ENCODE peak calls at places on chromosomes 7 and 10, in ten cellular contexts. I is uterus, O is GM23338, W is HCT116, G is heart left ventricle, A is stomach, T is gastrocnemius medialis, J is heart right ventricle, Q is sigmoid colon, H is IMR-90. K is an unnamed sample. For H3K4me1 and H3K36me3, the result is how much of the 10 kb centered on the place peaks cover.

GRCh38 chr7:114084381-114085312 is 165.8 kb upstream of the PPP1R3A start:
- DNase-seq in H (no peak), O (peak), G (no peak), W (no peak), I (peak), J (peak), A (peak), T (peak), Q (peak), K (no peak)

GRCh38 chr7:90938371-90938770 is 325.9 kb upstream of the FZD1 start:
- DNase-seq in J (no peak), Q (no peak), W (no peak), T (no peak), A (no peak), I (no peak), H (peak), O (no peak), G (no peak), K (no peak)

GRCh38 chr7:91957823-91958222 is 17.2 kb downstream of the AKAP9 start:
- DNase-seq in H (no peak), I (no peak), G (no peak), J (no peak), W (no peak), T (no peak), Q (no peak), O (no peak), A (no peak), K (no peak)

GRCh38 chr10:14560794-14561765 is 213.6 kb downstream of the FAM107B start:
- DNase-seq in J (no peak), A (no peak), I (no peak), G (no peak), Q (no peak), W (no peak), H (no peak), O (no peak), T (no peak), K (no peak)

GRCh38 chr10:129694633-129695356 is 227.8 kb downstream of the MGMT start:
- DNase-seq in O (no peak), H (no peak), G (no peak), Q (peak), T (peak), A (no peak), W (no peak), I (peak), J (peak), K (no peak)

GRCh38 chr7:16356241-16356958 is 64.9 kb downstream of the CRPPA start:
- DNase-seq in W (no peak), J (no peak), I (no peak), Q (no peak), O (no peak), A (no peak), G (no peak), H (peak), T (no peak), K (no peak)

GRCh38 chr10:13139150-13139549 is 22.2 kb upstream of the MCM10 start:
- DNase-seq in O (peak), H (no peak), A (no peak), T (no peak), W (no peak), I (no peak), G (no peak), Q (no peak), J (no peak), K (no peak)

GRCh38 chr10:35447693-35448407 is 111.5 kb downstream of the CCNY start:
- DNase-seq in G (no peak), Q (no peak), W (peak), J (no peak), H (peak), A (peak), I (no peak), O (peak), T (no peak), K (no peak)

GRCh38 chr7:98420966-98421612 is 20.2 kb upstream of the BAIAP2L1 start:
- DNase-seq in Q (no peak), H (no peak), W (peak), I (no peak), A (peak), J (peak), G (no peak), O (peak), T (no peak), K (peak)

GRCh38 chr10:122861724-122862161 is 16.1 kb upstream of the CUZD1 start:
- DNase-seq in W (no peak), H (peak), T (no peak), J (no peak), O (no peak), Q (no peak), I (no peak), A (no peak), G (no peak), K (no peak)

GRCh38 chr7:30164567-30164966 is 29.8 kb downstream of the MTURN start:
- DNase-seq in T (no peak), A (no peak), W (peak), G (no peak), I (no peak), J (no peak), Q (no peak), O (peak), H (peak), K (no peak)

GRCh38 chr7:19161671-19162070 is 16.4 kb upstream of the FERD3L start:
- DNase-seq in A (no peak), T (no peak), I (no peak), W (no peak), Q (no peak), O (no peak), G (no peak), J (no peak), H (peak), K (no peak)

GRCh38 chr7:101998029-101998903 is 180.8 kb downstream of the CUX1 start:
- DNase-seq in O (no peak), Q (no peak), W (no peak), A (no peak), G (no peak), H (no peak), T (no peak), I (no peak), J (no peak), K (no peak)

GRCh38 chr7:43508434-43508833 is 74.5 kb upstream of the STK17A start:
- DNase-seq in Q (no peak), W (no peak), T (no peak), I (no peak), G (no peak), J (no peak), H (no peak), O (no peak), A (no peak), K (no peak)

GRCh38 chr10:49237985-49238384 is 49.8 kb upstream of the TMEM273 start:
- DNase-seq in H (no peak), G (no peak), W (no peak), T (no peak), Q (no peak), J (no peak), O (peak), I (no peak), A (no peak), K (no peak)

GRCh38 chr10:62180677-62181076 is 88.0 kb downstream of the RTKN2 start:
- DNase-seq in Q (no peak), W (no peak), O (no peak), I (no peak), T (no peak), H (no peak), J (no peak), A (no peak), G (no peak), K (no peak)

GRCh38 chr7:5433181-5433580 is 9.5 kb upstream of the TNRC18 start:
- DNase-seq in A (no peak), H (no peak), T (no peak), G (no peak), J (no peak), I (no peak), W (no peak), O (no peak), Q (no peak), K (no peak)

GRCh38 chr10:5888843-5889623 is 660 bp downstream of the ANKRD16 start:
- DNase-seq in J (peak), A (peak), T (no peak), I (peak), Q (peak), O (peak), G (peak), W (no peak), H (no peak), K (peak)

GRCh38 chr7:88169717-88170320 is 50.0 kb downstream of the SRI start:
- DNase-seq in J (no peak), W (no peak), Q (no peak), T (no peak), H (peak), O (peak), I (no peak), A (no peak), G (no peak), K (no peak)

GRCh38 chr10:100816671-100817070 is 71.3 kb downstream of the PAX2 start:
- DNase-seq in G (no peak), A (no peak), O (peak), T (no peak), H (no peak), J (no peak), Q (no peak), W (no peak), I (no peak), K (no peak)

GRCh38 chr10:588246-589165 is 101.0 kb downstream of the DIP2C start:
- DNase-seq in I (no peak), T (peak), J (peak), O (no peak), Q (no peak), H (peak), A (no peak), G (peak), W (no peak), K (no peak)

GRCh38 chr7:27099224-27099838 is 3.2 kb downstream of the HOXA2 start:
- DNase-seq in Q (no peak), J (no peak), T (no peak), I (no peak), O (peak), A (no peak), G (no peak), H (peak), W (no peak), K (no peak)

GRCh38 chr7:27123477-27124053 is 7.0 kb downstream of the HOXA4 start:
- DNase-seq in O (peak), W (no peak), H (no peak), Q (no peak), G (peak), A (no peak), T (no peak), J (no peak), I (no peak), K (no peak)

GRCh38 chr10:66747451-66747850 is 178.4 kb upstream of the LRRTM3 start:
- DNase-seq in T (no peak), W (peak), J (no peak), Q (no peak), H (peak), G (no peak), A (no peak), I (no peak), O (no peak), K (no peak)

GRCh38 chr7:214410-215212 is 22.2 kb downstream of the FAM20C start:
- DNase-seq in A (peak), I (no peak), H (peak), J (peak), T (no peak), G (no peak), O (no peak), Q (no peak), W (peak), K (no peak)

GRCh38 chr7:101667959-101668358 is 38.9 kb upstream of the MYL10 start:
- DNase-seq in W (no peak), O (no peak), A (no peak), I (no peak), T (no peak), J (no peak), G (no peak), H (no peak), Q (no peak), K (no peak)

GRCh38 chr10:78865518-78865835 is 203.3 kb upstream of the ZMIZ1 start:
- DNase-seq in O (no peak), A (peak), I (no peak), J (no peak), W (no peak), G (no peak), H (peak), Q (peak), T (no peak), K (no peak)

GRCh38 chr10:47173929-47174442 is 126.0 kb upstream of the GDF10 start:
- DNase-seq in W (no peak), O (no peak), J (no peak), G (no peak), I (no peak), A (no peak), T (no peak), Q (no peak), H (no peak), K (no peak)

GRCh38 chr10:37495415-37495814 is 362.0 kb downstream of the ZNF248 start:
- DNase-seq in J (no peak), I (no peak), H (no peak), A (no peak), G (no peak), W (no peak), T (no peak), Q (no peak), O (no peak), K (no peak)

GRCh38 chr10:116654816-116655215 is 34.1 kb downstream of the PNLIPRP2 start:
- DNase-seq in H (no peak), T (no peak), G (no peak), W (peak), I (no peak), O (peak), J (no peak), A (no peak), Q (no peak), K (no peak)
- TF ChIP-seq CTCF in H (no peak), T (no peak), G (no peak), W (peak), I (no peak), O (peak), J (peak), A (no peak), Q (no peak), K (no peak)

GRCh38 chr10:103472005-103472404 is 7.0 kb downstream of the CALHM3 start:
- DNase-seq in H (no peak), A (no peak), O (no peak), J (no peak), I (no peak), G (no peak), Q (no peak), T (no peak), W (no peak), K (no peak)
- H3K4me1 ChIP-seq in H (under half), A (under half), O (under half), J (under half), I (under half), G (under half), Q (under half), T (under half), W (under half), K (under half)

GRCh38 chr7:100483101-100483727 is 513 bp upstream of the NYAP1 start:
- DNase-seq in O (peak), I (peak), T (no peak), A (peak), W (no peak), J (peak), Q (peak), H (peak), G (peak), K (peak)

GRCh38 chr7:100483728-100484635 is at the start of gene NYAP1:
- DNase-seq in W (no peak), J (peak), O (peak), T (no peak), Q (no peak), I (peak), G (peak), A (peak), H (peak), K (peak)

GRCh38 chr7:100478966-100479660 is at the start of gene TSC22D4:
- DNase-seq in W (peak), T (peak), G (peak), I (peak), Q (peak), O (peak), H (peak), J (peak), A (peak), K (peak)

GRCh38 chr7:100482728-100483100 is 1.0 kb upstream of the NYAP1 start:
- DNase-seq in I (no peak), O (no peak), J (no peak), H (no peak), W (no peak), T (no peak), G (no peak), A (no peak), Q (no peak), K (no peak)

DNA sequence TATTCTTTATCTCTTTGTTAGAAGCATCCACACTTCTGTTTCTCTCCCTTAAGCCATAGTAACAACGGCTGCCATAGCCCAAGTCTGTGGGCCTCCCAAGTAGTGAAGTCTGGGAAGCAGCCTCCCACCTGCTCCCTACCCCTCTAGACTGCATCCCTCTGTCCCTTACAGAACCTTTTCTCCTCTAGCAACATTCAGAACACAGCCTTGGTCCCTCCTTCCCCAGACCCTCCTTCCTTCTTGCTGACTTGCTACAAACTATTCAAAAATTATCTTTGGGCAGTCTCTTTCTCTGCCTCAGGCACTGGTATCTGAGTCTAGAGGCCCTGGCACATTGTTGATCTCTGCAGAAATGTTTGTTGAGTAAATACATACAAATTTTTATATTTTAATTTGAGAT is 2.3 kb upstream of the NYAP1 start:
- DNase-seq in T (no peak), O (no peak), J (no peak), G (no peak), Q (no peak), H (no peak), A (no peak), I (no peak), W (no peak), K (no peak)
- H3K36me3 ChIP-seq in T (under half), O (under half), J (under half), G (under half), Q (under half), H (under half), A (under half), I (under half), W (under half), K (under half)

GRCh38 chr7:31249671-31250070 is 90.9 kb downstream of the NEUROD6 start:
- DNase-seq in A (no peak), W (no peak), Q (no peak), J (no peak), O (peak), H (no peak), T (no peak), I (no peak), G (no peak), K (no peak)

GRCh38 chr7:31253486-31253885 is 87.0 kb downstream of the NEUROD6 start:
- DNase-seq in O (peak), H (no peak), W (no peak), J (no peak), T (no peak), A (no peak), G (no peak), I (no peak), Q (no peak), K (no peak)

DNA sequence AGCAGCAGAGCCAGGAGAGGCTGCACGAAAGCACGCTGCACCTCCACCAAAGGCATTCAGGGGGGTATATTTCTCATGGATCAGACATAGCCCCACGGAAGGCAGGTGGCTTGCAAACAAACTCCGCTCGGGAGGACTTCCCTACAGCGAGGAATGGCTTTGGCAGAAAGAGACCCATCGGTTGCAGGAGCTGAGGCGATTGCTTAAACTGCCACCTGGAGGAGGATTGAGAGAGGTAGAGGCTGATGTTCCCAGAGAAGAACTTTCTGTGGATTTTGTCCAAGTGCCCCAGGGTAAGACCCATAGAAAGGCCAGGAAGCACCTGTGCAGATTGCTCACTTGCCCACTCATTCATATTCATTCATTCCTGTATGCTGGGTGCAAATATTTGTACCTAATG is 89.1 kb downstream of the NEUROD6 start:
- DNase-seq in T (no peak), G (no peak), A (no peak), I (no peak), H (no peak), Q (no peak), O (peak), J (no peak), W (no peak), K (no peak)
- TF ChIP-seq CTCF in T (no peak), G (no peak), A (no peak), I (no peak), H (no peak), Q (no peak), O (peak), J (no peak), W (no peak), K (no peak)

GRCh38 chr7:50352282-50352681 is 47.8 kb downstream of the IKZF1 start:
- DNase-seq in I (no peak), Q (no peak), G (no peak), T (no peak), O (no peak), J (no peak), H (no peak), A (no peak), W (no peak), K (no peak)

GRCh38 chr7:50348469-50349162 is 44.1 kb downstream of the IKZF1 start:
- DNase-seq in O (no peak), A (no peak), W (no peak), G (no peak), Q (no peak), J (no peak), H (no peak), T (no peak), I (no peak), K (no peak)

GRCh38 chr7:50351267-50351666 is 46.8 kb downstream of the IKZF1 start:
- DNase-seq in O (no peak), A (no peak), Q (no peak), G (no peak), W (no peak), I (no peak), T (no peak), H (no peak), J (no peak), K (no peak)

GRCh38 chr7:50349399-50349798 is 44.9 kb downstream of the IKZF1 start:
- DNase-seq in W (no peak), Q (no peak), I (no peak), A (no peak), G (no peak), J (no peak), T (no peak), H (no peak), O (no peak), K (no peak)

DNA sequence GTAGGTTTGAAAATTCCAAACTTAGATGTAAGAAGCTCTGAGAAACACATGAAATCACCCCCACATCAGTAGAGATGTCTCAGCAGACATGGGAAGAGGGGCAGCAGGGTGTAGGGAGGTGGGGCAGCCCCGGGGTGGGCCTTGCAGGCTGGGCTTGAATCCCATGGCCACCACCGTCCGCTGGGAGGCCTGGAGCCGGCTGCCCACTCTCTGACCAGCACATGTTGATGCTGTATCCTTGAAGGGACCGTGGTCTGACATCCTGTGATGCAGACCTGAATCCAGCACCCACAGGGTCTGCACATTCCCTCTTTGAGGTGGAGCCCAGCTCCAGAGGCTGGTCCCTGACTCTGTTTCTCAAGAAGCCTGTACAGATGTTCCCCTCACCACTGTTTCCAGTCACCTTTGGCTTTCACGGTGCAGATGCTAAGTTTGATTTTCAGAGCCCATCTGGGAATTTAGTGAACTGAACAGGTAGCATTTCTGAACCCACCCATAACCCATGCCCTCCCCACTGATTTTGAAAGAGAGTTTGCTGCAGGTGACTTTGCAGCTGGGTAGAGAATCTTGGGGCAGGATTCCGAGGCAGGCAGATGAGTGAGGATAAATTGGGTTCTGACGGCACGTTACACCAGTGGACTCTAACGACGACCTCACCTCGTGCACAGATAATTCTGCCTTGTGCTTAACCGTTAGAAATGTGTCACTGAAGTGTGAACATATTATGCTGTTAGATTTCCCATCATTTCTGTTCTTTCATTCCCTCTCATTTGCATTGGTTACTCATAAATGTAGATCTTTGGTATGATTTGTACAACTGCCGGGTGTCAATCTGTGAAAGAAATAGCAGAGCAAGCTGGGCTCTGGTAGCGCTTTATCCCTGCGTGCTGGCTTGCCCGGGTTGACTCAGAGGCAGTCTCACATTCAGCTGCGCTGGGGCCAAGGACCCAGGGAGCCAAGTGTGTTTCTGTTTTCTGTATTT is 45.7 kb downstream of the IKZF1 start:
- DNase-seq in J (no peak), Q (peak), O (no peak), I (no peak), G (no peak), H (no peak), A (no peak), W (no peak), T (no peak), K (peak)
- H3K4me1 ChIP-seq in J (under half), Q (under half), O (under half), I (under half), G (under half), H (under half), A (under half), W (under half), T (under half), K (half or more)